ENCODE peak calls at places on chromosomes 4 and X, in eight cellular contexts. C is WERI-Rb-1, O is H9, Q is left ventricle myocardium inferior, H is mammary epithelial cell, F is fibroblast of lung, B is ascending aorta, M is upper lobe of right lung. V is an unnamed sample.

GRCh38 chr4:159455675-159456235 is 352.9 kb downstream of the RAPGEF2 start:
- DNase-seq in C (peak), O (no peak), Q (no peak), H (peak), F (peak), B (no peak), M (no peak), V (no peak)

GRCh38 chr4:13233755-13234154 is 250.4 kb downstream of the RAB28 start:
- DNase-seq in C (no peak), O (no peak), Q (no peak), H (no peak), F (no peak), B (no peak), M (no peak), V (no peak)

GRCh38 chr4:180310616-180311015 is 1932.6 kb upstream of the TENM3 start:
- DNase-seq in C (no peak), O (no peak), Q (no peak), H (no peak), F (no peak), B (no peak), M (no peak), V (no peak)

GRCh38 chr4:176191974-176192373 is 3.4 kb downstream of the SPATA4 start:
- DNase-seq in C (no peak), O (no peak), Q (no peak), H (no peak), F (peak), B (no peak), M (no peak), V (no peak)

GRCh38 chrX:101395789-101396188 is 5.0 kb downstream of the RPL36A start:
- DNase-seq in C (no peak), O (no peak), Q (no peak), H (no peak), F (no peak), B (no peak), M (no peak), V (no peak)

GRCh38 chrX:129654652-129655546 is at the start of gene APLN:
- DNase-seq in C (peak), O (no peak), Q (peak), H (peak), F (peak), B (peak), M (peak), V (peak)

GRCh38 chr4:125187621-125188176 is 127.1 kb upstream of the FAT4 start:
- DNase-seq in C (no peak), O (no peak), Q (peak), H (peak), F (peak), B (no peak), M (no peak), V (no peak)

GRCh38 chr4:56253631-56254241 is 133.6 kb downstream of the AASDH start:
- DNase-seq in C (no peak), O (no peak), Q (no peak), H (no peak), F (no peak), B (no peak), M (no peak), V (no peak)

GRCh38 chr4:94305468-94306225 is 37.0 kb downstream of the HPGDS start:
- DNase-seq in C (no peak), O (no peak), Q (no peak), H (no peak), F (peak), B (no peak), M (no peak), V (no peak)

GRCh38 chr4:104491826-104492771 is 2.6 kb downstream of the CXXC4 start:
- DNase-seq in C (peak), O (peak), Q (no peak), H (no peak), F (peak), B (no peak), M (no peak), V (no peak)

GRCh38 chrX:43971966-43972961 is 926 bp downstream of the NDP start:
- DNase-seq in C (no peak), O (no peak), Q (no peak), H (no peak), F (peak), B (no peak), M (no peak), V (no peak)
- H3K27ac ChIP-seq in C (no peak), O (no peak), Q (no peak), H (no peak), F (no peak), B (no peak), M (no peak), V (no peak)

GRCh38 chr4:18042012-18042411 is 20.5 kb upstream of the LCORL start:
- DNase-seq in C (no peak), O (no peak), Q (no peak), H (no peak), F (no peak), B (no peak), M (no peak), V (no peak)

GRCh38 chr4:18041114-18041513 is 19.6 kb upstream of the LCORL start:
- DNase-seq in C (no peak), O (no peak), Q (no peak), H (no peak), F (no peak), B (no peak), M (no peak), V (no peak)

GRCh38 chr4:18039113-18039512 is 17.6 kb upstream of the LCORL start:
- DNase-seq in C (no peak), O (no peak), Q (no peak), H (peak), F (no peak), B (no peak), M (no peak), V (no peak)

DNA sequence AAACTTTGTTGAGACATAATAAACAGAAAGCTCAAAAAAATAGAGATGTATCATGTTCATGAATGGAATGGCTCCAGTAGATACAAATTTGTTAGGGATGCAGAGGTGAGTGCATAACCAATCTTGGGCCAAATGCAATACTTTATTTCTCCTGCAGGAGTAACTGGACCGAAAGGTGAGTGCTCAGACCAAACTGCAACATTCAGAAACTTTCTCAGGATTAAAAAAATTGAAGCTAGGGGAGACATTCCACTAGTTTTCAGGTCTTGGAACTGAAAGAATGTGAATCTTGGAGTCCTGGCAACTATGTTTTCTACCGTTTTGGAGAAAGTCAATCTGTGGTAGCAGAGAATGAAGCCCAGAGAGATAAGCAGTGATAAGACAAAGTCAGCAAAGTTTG is 21.2 kb upstream of the LCORL start:
- DNase-seq in C (no peak), O (no peak), Q (no peak), H (no peak), F (no peak), B (no peak), M (no peak), V (no peak)
- TF ChIP-seq CTCF in C (no peak), O (peak), Q (no peak), H (peak), F (peak), B (no peak), M (peak), V (no peak)

GRCh38 chr4:845836-846251 is 19.9 kb upstream of the CPLX1 start:
- DNase-seq in C (peak), O (no peak), Q (no peak), H (no peak), F (peak), B (no peak), M (no peak), V (no peak)
- H3K27ac ChIP-seq in C (peak), O (no peak), Q (no peak), H (no peak), F (no peak), B (no peak), M (no peak), V (no peak)

DNA sequence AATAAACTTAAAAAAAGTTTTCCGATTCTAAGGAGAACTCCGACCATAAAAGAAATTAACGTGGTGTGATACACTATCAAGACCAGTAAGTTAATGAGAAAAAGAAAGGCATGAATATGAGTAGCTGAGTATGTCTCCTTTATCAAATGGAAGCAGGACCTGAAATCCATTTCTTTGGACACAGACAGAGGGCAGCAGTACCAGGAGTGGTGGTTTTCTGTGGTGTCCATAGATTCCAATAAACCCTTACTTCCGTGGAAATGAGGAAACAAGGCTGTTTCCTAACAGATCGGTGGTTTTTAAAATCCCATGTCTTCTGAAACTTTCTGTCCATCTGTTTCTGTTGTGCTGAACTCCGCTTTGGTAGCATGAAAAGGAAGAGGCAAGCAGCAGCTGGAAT is 128.5 kb upstream of the TSPAN5 start:
- DNase-seq in C (no peak), O (no peak), Q (no peak), H (no peak), F (no peak), B (no peak), M (no peak), V (no peak)
- TF ChIP-seq CTCF in C (peak), O (peak), Q (no peak), H (no peak), F (peak), B (no peak), M (no peak), V (no peak)

DNA sequence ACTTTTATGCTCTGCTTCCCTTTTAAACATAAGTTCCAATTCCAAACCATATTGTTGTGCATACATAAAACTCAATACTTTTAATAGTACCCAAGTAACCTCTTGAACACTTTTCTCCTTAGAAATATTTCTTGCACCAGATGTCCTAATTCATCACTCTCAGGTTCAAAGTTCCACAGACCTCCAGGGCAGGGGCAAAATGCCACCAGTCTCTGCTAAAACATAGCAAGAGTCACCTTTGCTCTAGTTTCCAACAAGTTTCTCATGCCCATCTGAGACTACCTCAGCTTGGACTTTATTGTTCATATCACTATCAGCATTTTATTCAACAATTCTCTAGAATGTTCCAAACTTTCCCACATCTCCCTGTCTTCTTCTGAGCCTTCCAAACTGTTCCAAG is 13.7 kb upstream of the ASIC5 start:
- DNase-seq in C (no peak), O (no peak), Q (no peak), H (no peak), F (no peak), B (no peak), M (no peak), V (no peak)
- H3K27ac ChIP-seq in C (no peak), O (no peak), Q (no peak), H (no peak), F (no peak), B (no peak), M (no peak), V (no peak)

DNA sequence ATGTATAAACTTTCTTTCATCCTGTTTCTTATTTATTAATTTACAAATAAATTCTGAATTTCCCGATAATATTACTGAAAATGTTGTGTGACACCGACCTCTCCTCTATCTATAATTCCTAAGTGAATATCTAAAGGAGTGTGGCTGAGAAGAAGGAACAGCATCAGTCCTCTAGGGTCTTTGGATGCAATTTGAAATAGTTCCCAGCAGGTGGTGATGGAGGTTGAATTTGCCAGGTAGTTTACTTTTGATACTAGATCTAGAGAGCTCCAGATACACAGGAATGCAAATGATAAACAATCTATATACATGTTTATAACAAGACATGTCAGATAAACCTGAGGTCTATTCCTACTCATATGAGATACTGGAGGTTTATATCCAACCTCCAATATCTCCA is 305.4 kb downstream of the PCDH18 start:
- DNase-seq in C (peak), O (no peak), Q (no peak), H (peak), F (peak), B (no peak), M (no peak), V (no peak)
- TF ChIP-seq CTCF in C (peak), O (peak), Q (peak), H (peak), F (peak), B (peak), M (peak), V (no peak)

DNA sequence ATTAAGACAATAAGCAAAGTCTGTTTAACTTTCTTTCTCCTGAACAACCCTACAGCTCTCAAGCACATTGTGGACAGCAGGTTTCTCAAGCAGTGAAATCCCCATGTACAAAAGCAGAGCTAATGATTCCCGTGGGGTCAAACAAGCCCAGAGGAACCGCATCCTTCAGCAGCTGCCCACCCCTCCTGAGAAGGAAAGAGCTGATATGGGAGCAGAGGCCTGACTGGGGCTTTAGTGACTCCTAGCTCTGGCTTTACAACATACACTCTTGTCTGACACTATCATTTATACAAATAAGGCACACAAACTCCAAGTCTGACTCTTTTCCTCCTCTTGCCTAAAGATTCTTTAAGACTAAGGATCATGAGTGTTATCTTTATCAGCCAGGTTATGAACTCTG is 32.8 kb downstream of the HDAC8 start:
- DNase-seq in C (no peak), O (no peak), Q (no peak), H (no peak), F (no peak), B (no peak), M (no peak), V (no peak)
- H3K27ac ChIP-seq in C (no peak), O (no peak), Q (peak), H (no peak), F (no peak), B (no peak), M (no peak), V (no peak)